ENCODE peak calls at places on chromosomes 2 and 18, in seven cellular contexts. One of them, this sample, is unnamed.

GRCh38 chr18:3857544-3857943 is 407.6 kb downstream of the TGIF1 start:
- DNase-seq in neuronal stem cell: no peak
- DNase-seq in SJSA1: no peak
- DNase-seq in right cardiac atrium: no peak
- DNase-seq in left ventricle myocardium inferior: no peak
- DNase-seq in HCT116: no peak
- DNase-seq in CD8-positive, alpha-beta T cell: no peak
- DNase-seq in this sample: no peak

GRCh38 chr2:226799976-226800940 is 638 bp upstream of the IRS1 start:
- DNase-seq in SJSA1: peak
- DNase-seq in left ventricle myocardium inferior: peak
- DNase-seq in right cardiac atrium: peak
- DNase-seq in HCT116: no peak
- DNase-seq in neuronal stem cell: no peak
- DNase-seq in CD8-positive, alpha-beta T cell: no peak
- DNase-seq in this sample: no peak

GRCh38 chr2:213806125-213806726 is 522.0 kb downstream of the SPAG16 start:
- DNase-seq in left ventricle myocardium inferior: no peak
- DNase-seq in neuronal stem cell: no peak
- DNase-seq in HCT116: no peak
- DNase-seq in right cardiac atrium: no peak
- DNase-seq in SJSA1: no peak
- DNase-seq in CD8-positive, alpha-beta T cell: no peak
- DNase-seq in this sample: no peak

GRCh38 chr2:7899241-7899640 is 782.6 kb upstream of the ID2 start:
- DNase-seq in right cardiac atrium: no peak
- DNase-seq in HCT116: no peak
- DNase-seq in neuronal stem cell: no peak
- DNase-seq in SJSA1: no peak
- DNase-seq in CD8-positive, alpha-beta T cell: no peak
- DNase-seq in left ventricle myocardium inferior: no peak
- DNase-seq in this sample: no peak

GRCh38 chr2:121519153-121519552 is 11.5 kb upstream of the RNU4ATAC start:
- DNase-seq in left ventricle myocardium inferior: no peak
- DNase-seq in SJSA1: no peak
- DNase-seq in right cardiac atrium: no peak
- DNase-seq in CD8-positive, alpha-beta T cell: no peak
- DNase-seq in neuronal stem cell: no peak
- DNase-seq in HCT116: no peak
- DNase-seq in this sample: no peak

GRCh38 chr18:12657048-12657848 is 659 bp downstream of the SPIRE1 start:
- DNase-seq in left ventricle myocardium inferior: peak
- DNase-seq in CD8-positive, alpha-beta T cell: no peak
- DNase-seq in HCT116: no peak
- DNase-seq in right cardiac atrium: peak
- DNase-seq in neuronal stem cell: peak
- DNase-seq in SJSA1: peak
- DNase-seq in this sample: no peak

GRCh38 chr2:74747411-74748080 is 86.4 kb upstream of the HK2 start:
- DNase-seq in SJSA1: no peak
- DNase-seq in CD8-positive, alpha-beta T cell: no peak
- DNase-seq in right cardiac atrium: no peak
- DNase-seq in neuronal stem cell: no peak
- DNase-seq in left ventricle myocardium inferior: no peak
- DNase-seq in HCT116: no peak
- DNase-seq in this sample: no peak

GRCh38 chr2:109126501-109126860 is 2.5 kb upstream of the SH3RF3 start:
- DNase-seq in neuronal stem cell: no peak
- DNase-seq in left ventricle myocardium inferior: no peak
- DNase-seq in CD8-positive, alpha-beta T cell: no peak
- DNase-seq in SJSA1: peak
- DNase-seq in HCT116: no peak
- DNase-seq in right cardiac atrium: no peak
- DNase-seq in this sample: no peak

GRCh38 chr2:120948662-120949011 is 213.0 kb downstream of the GLI2 start:
- DNase-seq in right cardiac atrium: peak
- DNase-seq in SJSA1: no peak
- DNase-seq in neuronal stem cell: no peak
- DNase-seq in left ventricle myocardium inferior: no peak
- DNase-seq in HCT116: no peak
- DNase-seq in CD8-positive, alpha-beta T cell: no peak
- DNase-seq in this sample: no peak

GRCh38 chr18:23964282-23965238 is 50.0 kb upstream of the TTC39C start:
- DNase-seq in SJSA1: no peak
- DNase-seq in right cardiac atrium: no peak
- DNase-seq in HCT116: peak
- DNase-seq in left ventricle myocardium inferior: no peak
- DNase-seq in neuronal stem cell: no peak
- DNase-seq in CD8-positive, alpha-beta T cell: peak
- DNase-seq in this sample: no peak

GRCh38 chr2:55761526-55761925 is 67.9 kb upstream of the PNPT1 start:
- DNase-seq in right cardiac atrium: no peak
- DNase-seq in CD8-positive, alpha-beta T cell: no peak
- DNase-seq in SJSA1: no peak
- DNase-seq in neuronal stem cell: no peak
- DNase-seq in HCT116: no peak
- DNase-seq in left ventricle myocardium inferior: no peak
- DNase-seq in this sample: no peak

GRCh38 chr2:75570948-75571729 is 10.4 kb upstream of the EVA1A start:
- DNase-seq in HCT116: no peak
- DNase-seq in left ventricle myocardium inferior: no peak
- DNase-seq in SJSA1: peak
- DNase-seq in neuronal stem cell: no peak
- DNase-seq in CD8-positive, alpha-beta T cell: no peak
- DNase-seq in right cardiac atrium: no peak
- DNase-seq in this sample: peak

GRCh38 chr2:86825728-86826386 is 35.1 kb upstream of the CD8A start:
- DNase-seq in neuronal stem cell: no peak
- DNase-seq in CD8-positive, alpha-beta T cell: peak
- DNase-seq in SJSA1: no peak
- DNase-seq in HCT116: no peak
- DNase-seq in left ventricle myocardium inferior: no peak
- DNase-seq in right cardiac atrium: no peak
- DNase-seq in this sample: no peak

GRCh38 chr2:20062615-20063545 is 11.5 kb upstream of the LAPTM4A start:
- DNase-seq in right cardiac atrium: no peak
- DNase-seq in SJSA1: peak
- DNase-seq in HCT116: no peak
- DNase-seq in left ventricle myocardium inferior: no peak
- DNase-seq in neuronal stem cell: no peak
- DNase-seq in CD8-positive, alpha-beta T cell: no peak
- DNase-seq in this sample: no peak

DNA sequence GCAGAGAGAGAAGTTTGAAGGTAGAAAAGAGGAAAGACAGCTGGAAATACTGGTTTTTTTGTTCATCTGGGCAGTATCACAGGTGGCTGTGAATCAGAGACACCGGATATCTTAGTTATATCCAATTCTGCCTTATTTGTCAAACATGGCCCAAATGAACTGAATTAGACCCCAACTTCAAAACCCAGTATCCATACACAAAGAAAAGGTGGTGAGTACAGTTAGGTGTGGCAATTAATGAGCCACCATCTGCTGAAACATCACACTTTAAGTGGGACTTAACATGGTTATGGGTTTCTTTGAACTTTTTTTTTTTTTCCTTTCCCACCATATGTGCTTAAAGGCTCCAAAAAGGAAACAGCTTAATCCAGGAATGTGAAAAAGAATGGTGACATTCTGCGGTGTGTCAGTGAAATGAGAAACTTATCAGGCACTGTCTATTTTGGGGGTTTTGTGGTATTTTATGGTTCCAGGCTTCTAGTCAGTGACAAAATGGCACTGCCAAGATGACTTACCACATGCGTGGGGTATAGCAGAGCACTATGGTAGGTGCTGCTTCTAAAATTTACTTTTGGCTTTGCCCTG is 5.0 kb upstream of the TMEM178A start:
- DNase-seq in HCT116: no peak
- DNase-seq in SJSA1: no peak
- DNase-seq in CD8-positive, alpha-beta T cell: no peak
- DNase-seq in left ventricle myocardium inferior: no peak
- DNase-seq in neuronal stem cell: no peak
- DNase-seq in right cardiac atrium: no peak
- DNase-seq in this sample: no peak
- H3K27ac ChIP-seq in HCT116: no peak
- H3K27ac ChIP-seq in SJSA1: no peak
- H3K27ac ChIP-seq in CD8-positive, alpha-beta T cell: no peak
- H3K27ac ChIP-seq in left ventricle myocardium inferior: no peak
- H3K27ac ChIP-seq in neuronal stem cell: no peak
- H3K27ac ChIP-seq in right cardiac atrium: no peak
- H3K27ac ChIP-seq in this sample: no peak

GRCh38 chr2:45711224-45711623 is 59.7 kb downstream of the PRKCE start:
- DNase-seq in neuronal stem cell: no peak
- DNase-seq in right cardiac atrium: no peak
- DNase-seq in left ventricle myocardium inferior: no peak
- DNase-seq in HCT116: no peak
- DNase-seq in SJSA1: no peak
- DNase-seq in CD8-positive, alpha-beta T cell: no peak
- DNase-seq in this sample: no peak

GRCh38 chr2:45707661-45708060 is 56.2 kb downstream of the PRKCE start:
- DNase-seq in HCT116: no peak
- DNase-seq in CD8-positive, alpha-beta T cell: no peak
- DNase-seq in right cardiac atrium: no peak
- DNase-seq in neuronal stem cell: no peak
- DNase-seq in SJSA1: no peak
- DNase-seq in left ventricle myocardium inferior: no peak
- DNase-seq in this sample: no peak

GRCh38 chr2:45708501-45708900 is 57.0 kb downstream of the PRKCE start:
- DNase-seq in HCT116: no peak
- DNase-seq in CD8-positive, alpha-beta T cell: no peak
- DNase-seq in right cardiac atrium: no peak
- DNase-seq in neuronal stem cell: no peak
- DNase-seq in SJSA1: no peak
- DNase-seq in left ventricle myocardium inferior: no peak
- DNase-seq in this sample: no peak

GRCh38 chr2:45710468-45710867 is 59.0 kb downstream of the PRKCE start:
- DNase-seq in HCT116: no peak
- DNase-seq in left ventricle myocardium inferior: no peak
- DNase-seq in neuronal stem cell: no peak
- DNase-seq in CD8-positive, alpha-beta T cell: no peak
- DNase-seq in SJSA1: no peak
- DNase-seq in right cardiac atrium: no peak
- DNase-seq in this sample: no peak

DNA sequence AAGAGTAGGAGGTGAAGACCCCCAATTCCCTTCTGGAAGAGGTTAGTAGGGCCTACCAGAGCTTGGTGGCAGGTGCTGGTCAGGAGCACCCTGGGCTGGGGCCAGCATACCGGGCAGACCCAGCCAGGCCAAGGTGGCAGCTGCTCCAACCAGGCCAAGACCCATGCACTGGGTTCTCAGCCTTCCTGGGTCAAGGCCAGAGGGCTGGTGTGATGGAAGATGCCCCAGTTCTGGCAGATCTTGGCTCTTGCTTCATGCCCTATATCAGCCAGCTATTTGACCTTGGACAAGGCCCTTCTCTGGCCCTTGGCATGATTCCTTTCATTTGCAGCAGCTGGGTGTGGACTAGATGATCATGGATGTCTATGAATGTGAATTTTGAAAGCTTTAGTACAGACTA is 57.7 kb downstream of the PRKCE start:
- DNase-seq in CD8-positive, alpha-beta T cell: no peak
- DNase-seq in left ventricle myocardium inferior: peak
- DNase-seq in HCT116: no peak
- DNase-seq in SJSA1: no peak
- DNase-seq in right cardiac atrium: peak
- DNase-seq in neuronal stem cell: no peak
- DNase-seq in this sample: no peak
- H3K27ac ChIP-seq in CD8-positive, alpha-beta T cell: no peak
- H3K27ac ChIP-seq in left ventricle myocardium inferior: peak
- H3K27ac ChIP-seq in HCT116: no peak
- H3K27ac ChIP-seq in SJSA1: no peak
- H3K27ac ChIP-seq in right cardiac atrium: no peak
- H3K27ac ChIP-seq in neuronal stem cell: no peak
- H3K27ac ChIP-seq in this sample: no peak

GRCh38 chr2:239814136-239814916 is 210.8 kb downstream of the NDUFA10 start:
- DNase-seq in HCT116: no peak
- DNase-seq in left ventricle myocardium inferior: peak
- DNase-seq in CD8-positive, alpha-beta T cell: no peak
- DNase-seq in SJSA1: peak
- DNase-seq in neuronal stem cell: no peak
- DNase-seq in right cardiac atrium: peak
- DNase-seq in this sample: no peak
- H3K27ac ChIP-seq in HCT116: no peak
- H3K27ac ChIP-seq in left ventricle myocardium inferior: peak
- H3K27ac ChIP-seq in CD8-positive, alpha-beta T cell: no peak
- H3K27ac ChIP-seq in SJSA1: no peak
- H3K27ac ChIP-seq in neuronal stem cell: no peak
- H3K27ac ChIP-seq in right cardiac atrium: peak
- H3K27ac ChIP-seq in this sample: no peak

DNA sequence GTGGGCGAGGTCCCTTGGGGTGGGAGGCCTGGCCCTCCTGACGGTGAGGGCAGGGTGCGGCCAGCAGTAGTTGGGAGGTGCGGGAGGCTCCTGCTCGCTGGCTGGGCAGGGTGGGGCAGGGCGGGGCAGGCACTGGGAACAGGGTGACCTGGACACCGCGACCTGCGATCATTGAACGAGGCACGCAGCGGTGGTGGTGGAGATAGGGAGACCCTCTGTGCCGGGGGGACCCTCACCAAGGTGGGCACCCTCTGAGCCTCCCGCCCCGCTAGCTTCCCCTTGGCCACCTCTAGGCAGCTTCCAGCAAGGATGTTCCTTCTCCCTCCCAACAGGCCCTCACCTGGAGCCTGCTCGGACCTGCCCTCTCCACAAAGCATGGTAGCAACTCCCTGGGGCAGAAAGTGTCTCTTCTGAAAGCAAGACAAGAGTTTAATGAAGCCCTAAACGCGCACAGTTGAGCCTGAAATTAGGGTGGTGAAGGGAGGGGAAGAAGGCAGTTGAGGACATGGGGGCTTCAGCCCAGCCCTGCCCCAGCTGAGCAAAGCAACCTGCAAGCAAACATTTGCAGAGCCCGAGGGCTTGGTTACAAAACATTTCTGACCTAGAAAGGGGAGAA is 15.3 kb upstream of the FOSL2 start:
- DNase-seq in neuronal stem cell: no peak
- DNase-seq in right cardiac atrium: peak
- DNase-seq in CD8-positive, alpha-beta T cell: no peak
- DNase-seq in left ventricle myocardium inferior: no peak
- DNase-seq in HCT116: no peak
- DNase-seq in SJSA1: no peak
- DNase-seq in this sample: no peak
- H3K27ac ChIP-seq in neuronal stem cell: no peak
- H3K27ac ChIP-seq in right cardiac atrium: no peak
- H3K27ac ChIP-seq in CD8-positive, alpha-beta T cell: no peak
- H3K27ac ChIP-seq in left ventricle myocardium inferior: no peak
- H3K27ac ChIP-seq in HCT116: no peak
- H3K27ac ChIP-seq in SJSA1: no peak
- H3K27ac ChIP-seq in this sample: no peak

GRCh38 chr2:96839875-96840850 is 3.7 kb downstream of the ANKRD23 start:
- DNase-seq in HCT116: no peak
- DNase-seq in neuronal stem cell: no peak
- DNase-seq in CD8-positive, alpha-beta T cell: no peak
- DNase-seq in right cardiac atrium: peak
- DNase-seq in left ventricle myocardium inferior: no peak
- DNase-seq in SJSA1: no peak
- DNase-seq in this sample: no peak
- H3K27ac ChIP-seq in HCT116: no peak
- H3K27ac ChIP-seq in neuronal stem cell: no peak
- H3K27ac ChIP-seq in CD8-positive, alpha-beta T cell: no peak
- H3K27ac ChIP-seq in right cardiac atrium: no peak
- H3K27ac ChIP-seq in left ventricle myocardium inferior: no peak
- H3K27ac ChIP-seq in SJSA1: no peak
- H3K27ac ChIP-seq in this sample: no peak

GRCh38 chr2:12612168-12612567 is 104.6 kb upstream of the TRIB2 start:
- DNase-seq in HCT116: no peak
- DNase-seq in right cardiac atrium: no peak
- DNase-seq in neuronal stem cell: no peak
- DNase-seq in SJSA1: no peak
- DNase-seq in CD8-positive, alpha-beta T cell: no peak
- DNase-seq in left ventricle myocardium inferior: no peak
- DNase-seq in this sample: no peak
- H3K27ac ChIP-seq in HCT116: no peak
- H3K27ac ChIP-seq in right cardiac atrium: no peak
- H3K27ac ChIP-seq in neuronal stem cell: no peak
- H3K27ac ChIP-seq in SJSA1: no peak
- H3K27ac ChIP-seq in CD8-positive, alpha-beta T cell: no peak
- H3K27ac ChIP-seq in left ventricle myocardium inferior: no peak
- H3K27ac ChIP-seq in this sample: no peak